ENCODE peak calls at places on chromosomes 4 and X, in eight cellular contexts. S is breast epithelium, N is GM12878, I is sigmoid colon, B is stomach, V is HCT116, H is K562, Q is endothelial cell of umbilical vein. W is an unnamed sample. For H3K4me1, the result is how much of the 10 kb centered on the place peaks cover.

GRCh38 chr4:125322363-125322730 is 7.6 kb downstream of the FAT4 start:
- DNase-seq in S (no peak), N (no peak), I (no peak), B (no peak), V (no peak), H (no peak), Q (peak), W (no peak)

GRCh38 chrX:11363069-11363594 is 69.9 kb downstream of the AMELX start:
- DNase-seq in S (no peak), N (peak), I (no peak), B (no peak), V (no peak), H (no peak), Q (no peak), W (no peak)

GRCh38 chr4:14583331-14583730 is 418.9 kb upstream of the CPEB2 start:
- DNase-seq in S (no peak), N (no peak), I (no peak), B (no peak), V (no peak), H (no peak), Q (no peak), W (no peak)

GRCh38 chrX:78595901-78596502 is 63.1 kb downstream of the RTL3 start:
- DNase-seq in S (no peak), N (no peak), I (no peak), B (no peak), V (no peak), H (no peak), Q (peak), W (no peak)

GRCh38 chrX:13046035-13046851 is 1.8 kb upstream of the FAM9C start:
- DNase-seq in S (no peak), N (no peak), I (no peak), B (no peak), V (no peak), H (no peak), Q (no peak), W (no peak)

GRCh38 chr4:159003420-159004253 is 99.2 kb upstream of the RAPGEF2 start:
- DNase-seq in S (no peak), N (no peak), I (no peak), B (no peak), V (no peak), H (peak), Q (peak), W (no peak)

GRCh38 chrX:112662559-112663427 is 16.9 kb downstream of the LHFPL1 start:
- DNase-seq in S (no peak), N (no peak), I (no peak), B (no peak), V (no peak), H (no peak), Q (no peak), W (no peak)

GRCh38 chrX:109783712-109784109 is 50.7 kb upstream of the ACSL4 start:
- DNase-seq in S (no peak), N (no peak), I (no peak), B (peak), V (no peak), H (no peak), Q (no peak), W (no peak)

GRCh38 chrX:46325312-46325877 is 219.8 kb downstream of the ZNF674 start:
- DNase-seq in S (no peak), N (no peak), I (no peak), B (no peak), V (peak), H (no peak), Q (peak), W (no peak)

GRCh38 chr4:188661502-188661901 is 522.3 kb downstream of the TRIML1 start:
- DNase-seq in S (no peak), N (no peak), I (no peak), B (no peak), V (no peak), H (no peak), Q (no peak), W (no peak)

GRCh38 chr4:148026022-148026421 is 294.1 kb downstream of the ARHGAP10 start:
- DNase-seq in S (no peak), N (no peak), I (no peak), B (no peak), V (no peak), H (no peak), Q (no peak), W (no peak)

GRCh38 chrX:148501121-148502066 is 977 bp downstream of the AFF2 start:
- DNase-seq in S (no peak), N (no peak), I (no peak), B (no peak), V (no peak), H (no peak), Q (no peak), W (no peak)

GRCh38 chrX:51834076-51834475 is 59.3 kb upstream of the MAGED1 start:
- DNase-seq in S (no peak), N (no peak), I (no peak), B (no peak), V (no peak), H (peak), Q (no peak), W (no peak)

GRCh38 chrX:37746268-37746931 is 33.5 kb upstream of the CYBB start:
- DNase-seq in S (no peak), N (peak), I (no peak), B (no peak), V (no peak), H (no peak), Q (no peak), W (no peak)

GRCh38 chr4:132614682-132615081 is 534.4 kb upstream of the PCDH10 start:
- DNase-seq in S (no peak), N (no peak), I (no peak), B (no peak), V (no peak), H (no peak), Q (peak), W (no peak)

GRCh38 chr4:113316879-113317278 is 267.4 kb downstream of the ANK2 start:
- DNase-seq in S (no peak), N (peak), I (no peak), B (no peak), V (no peak), H (no peak), Q (no peak), W (no peak)

GRCh38 chr4:129335263-129335662 is 239.3 kb downstream of the C4orf33 start:
- DNase-seq in S (no peak), N (no peak), I (no peak), B (no peak), V (no peak), H (no peak), Q (no peak), W (no peak)

GRCh38 chr4:71360844-71361243 is 22.0 kb downstream of the SLC4A4 start:
- DNase-seq in S (no peak), N (no peak), I (no peak), B (no peak), V (no peak), H (no peak), Q (no peak), W (no peak)

GRCh38 chr4:3391422-3391821 is 50.3 kb upstream of the HGFAC start:
- DNase-seq in S (no peak), N (no peak), I (peak), B (no peak), V (no peak), H (no peak), Q (no peak), W (no peak)

GRCh38 chr4:36785965-36786364 is 458.6 kb upstream of the NWD2 start:
- DNase-seq in S (no peak), N (no peak), I (no peak), B (no peak), V (no peak), H (peak), Q (no peak), W (no peak)

GRCh38 chr4:25928320-25928955 is 14.4 kb downstream of the SMIM20 start:
- DNase-seq in S (no peak), N (no peak), I (no peak), B (no peak), V (no peak), H (no peak), Q (no peak), W (no peak)

GRCh38 chrX:16836371-16836770 is 33.8 kb downstream of the RBBP7 start:
- DNase-seq in S (no peak), N (no peak), I (no peak), B (peak), V (no peak), H (peak), Q (no peak), W (no peak)

GRCh38 chr4:22235798-22236197 is 280.1 kb downstream of the ADGRA3 start:
- DNase-seq in S (no peak), N (no peak), I (no peak), B (no peak), V (no peak), H (no peak), Q (no peak), W (no peak)

GRCh38 chr4:80172203-80172602 is 25.1 kb upstream of the PRDM8 start:
- DNase-seq in S (no peak), N (no peak), I (no peak), B (no peak), V (no peak), H (no peak), Q (no peak), W (no peak)

GRCh38 chrX:148960060-148960459 is 459.6 kb downstream of the AFF2 start:
- DNase-seq in S (no peak), N (no peak), I (no peak), B (no peak), V (no peak), H (no peak), Q (peak), W (no peak)

GRCh38 chr4:76308548-76308947 is 2.0 kb downstream of the STBD1 start:
- DNase-seq in S (no peak), N (no peak), I (no peak), B (peak), V (no peak), H (peak), Q (no peak), W (no peak)

GRCh38 chr4:4995103-4995761 is 24.0 kb downstream of the CYTL1 start:
- DNase-seq in S (peak), N (no peak), I (peak), B (peak), V (peak), H (peak), Q (peak), W (peak)

GRCh38 chrX:30971761-30972603 is 82.9 kb upstream of the TAB3 start:
- DNase-seq in S (no peak), N (no peak), I (no peak), B (peak), V (no peak), H (peak), Q (peak), W (no peak)

GRCh38 chrX:1555370-1555769 is 18.4 kb upstream of the P2RY8 start:
- DNase-seq in S (no peak), N (no peak), I (peak), B (peak), V (no peak), H (no peak), Q (no peak), W (no peak)

GRCh38 chrX:1554469-1555210 is 17.7 kb upstream of the P2RY8 start:
- DNase-seq in S (no peak), N (no peak), I (peak), B (peak), V (no peak), H (no peak), Q (no peak), W (peak)

GRCh38 chrX:1561164-1561563 is 24.2 kb upstream of the P2RY8 start:
- DNase-seq in S (no peak), N (no peak), I (no peak), B (no peak), V (no peak), H (no peak), Q (no peak), W (no peak)

GRCh38 chrX:1558761-1559468 is 21.9 kb upstream of the P2RY8 start:
- DNase-seq in S (no peak), N (no peak), I (peak), B (peak), V (no peak), H (no peak), Q (no peak), W (peak)
- H3K4me1 ChIP-seq in S (under half), N (under half), I (under half), B (under half), V (under half), H (under half), Q (under half), W (under half)

DNA sequence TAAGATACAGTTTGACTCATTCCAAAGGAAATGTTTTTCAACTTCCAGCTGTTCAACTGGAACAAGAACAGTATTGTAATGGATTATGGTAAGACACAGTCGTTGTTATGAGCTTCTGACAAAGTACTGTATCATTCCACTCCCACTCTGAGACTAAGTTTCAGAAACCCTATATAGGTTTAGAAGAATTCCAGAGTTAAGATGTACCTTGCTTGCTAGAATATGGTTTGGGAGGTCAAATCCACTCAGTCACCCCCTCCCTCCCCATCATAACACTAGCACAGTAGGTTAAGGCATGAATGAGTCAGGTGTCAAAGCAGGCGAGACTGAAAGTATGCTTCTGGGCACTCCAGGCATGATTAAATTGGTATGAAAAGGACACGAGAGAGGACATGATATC is 339.7 kb downstream of the DMD start:
- DNase-seq in S (no peak), N (no peak), I (no peak), B (no peak), V (no peak), H (no peak), Q (no peak), W (no peak)
- TF ChIP-seq POLR2AphosphoS5 in S (no peak), N (no peak), I (no peak), B (no peak), V (no peak), H (no peak), Q (no peak), W (no peak)

GRCh38 chr4:7377223-7377865 is 57.4 kb downstream of the PSAPL1 start:
- DNase-seq in S (no peak), N (no peak), I (no peak), B (no peak), V (no peak), H (no peak), Q (no peak), W (no peak)
- H3K4me1 ChIP-seq in S (under half), N (under half), I (under half), B (under half), V (under half), H (under half), Q (under half), W (under half)

GRCh38 chr4:98653006-98653405 is 5.4 kb downstream of the TSPAN5 start:
- DNase-seq in S (no peak), N (no peak), I (no peak), B (no peak), V (no peak), H (no peak), Q (no peak), W (no peak)
- TF ChIP-seq POLR2AphosphoS5 in S (no peak), N (no peak), I (no peak), B (no peak), V (no peak), H (no peak), Q (no peak), W (no peak)

DNA sequence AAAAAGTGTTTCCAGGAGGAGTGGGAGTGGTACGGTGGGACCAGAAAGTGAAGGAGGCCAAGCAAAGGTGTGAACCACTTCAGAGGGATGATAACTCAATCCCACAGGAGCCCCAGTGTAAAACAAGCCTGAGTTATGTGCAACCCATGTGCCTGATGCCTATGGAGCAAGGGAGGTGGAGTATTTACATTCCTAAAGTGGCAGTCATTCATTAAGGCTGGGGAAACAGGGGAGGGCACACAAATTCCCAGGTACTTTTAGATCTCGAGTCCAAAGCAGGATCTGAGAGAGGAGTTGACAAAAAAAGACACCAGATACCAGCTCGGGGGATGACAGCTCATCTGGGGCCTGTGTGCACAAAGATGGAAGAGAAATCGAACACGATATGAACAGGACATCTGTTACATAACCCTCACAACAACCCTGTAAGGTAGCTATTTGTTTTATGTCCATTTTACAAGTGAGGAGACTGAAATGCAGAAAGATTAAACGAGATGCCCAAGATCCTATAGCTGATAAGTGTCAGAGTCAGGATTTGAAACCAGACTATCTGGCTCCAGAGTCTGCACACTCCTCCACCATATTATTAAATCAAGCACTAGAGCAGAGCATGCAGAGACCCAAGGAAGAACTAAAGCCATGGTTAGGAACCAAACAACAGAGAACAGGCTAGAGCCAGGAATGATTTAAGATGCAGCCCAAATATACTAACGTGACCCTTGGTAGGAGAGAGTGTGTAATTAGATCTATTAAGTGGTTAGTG is 91.9 kb upstream of the MAPK10 start:
- DNase-seq in S (no peak), N (no peak), I (no peak), B (no peak), V (no peak), H (no peak), Q (no peak), W (no peak)
- H3K4me1 ChIP-seq in S (under half), N (under half), I (under half), B (under half), V (under half), H (under half), Q (under half), W (under half)

GRCh38 chrX:70921709-70922352 is 9.1 kb downstream of the SLC7A3 start:
- DNase-seq in S (no peak), N (no peak), I (no peak), B (no peak), V (no peak), H (no peak), Q (no peak), W (no peak)

GRCh38 chrX:70922776-70923473 is 8.0 kb downstream of the SLC7A3 start:
- DNase-seq in S (no peak), N (no peak), I (no peak), B (no peak), V (no peak), H (no peak), Q (no peak), W (no peak)

DNA sequence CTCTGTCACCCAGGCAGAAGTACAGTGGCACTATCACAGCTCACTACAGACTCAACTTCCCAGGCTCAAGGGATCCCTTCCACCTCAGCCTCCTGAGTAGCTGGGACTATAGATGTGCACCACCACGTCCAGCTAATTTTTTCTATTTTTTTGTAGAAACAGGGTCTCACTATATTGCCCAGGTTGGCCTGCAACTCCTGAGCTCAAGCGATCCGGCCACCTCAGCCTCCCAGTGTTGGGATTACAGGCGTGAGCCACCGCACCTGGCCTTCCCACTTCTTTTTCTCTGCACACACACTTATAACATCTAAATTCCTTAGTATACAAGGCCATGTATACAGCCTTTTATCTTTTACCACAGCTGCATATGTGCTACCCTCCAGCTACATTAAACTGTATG is 6.6 kb downstream of the SLC7A3 start:
- DNase-seq in S (no peak), N (no peak), I (no peak), B (no peak), V (no peak), H (no peak), Q (no peak), W (no peak)
- TF ChIP-seq POLR2AphosphoS5 in S (no peak), N (no peak), I (no peak), B (no peak), V (no peak), H (no peak), Q (no peak), W (no peak)